ENCODE peak calls at places on chromosomes 7 and 10, in four cellular contexts. Q is H1, O is HepG2, U is GM12878. W is an unnamed sample.

GRCh38 chr7:100768784-100769183 is 35.4 kb downstream of the ZAN start:
- DNase-seq in U (no peak), O (no peak), Q (no peak), W (no peak)

GRCh38 chr10:63711866-63712716 is 190.9 kb downstream of the REEP3 start:
- DNase-seq in O (peak; percentile 33), U (no peak), Q (no peak), W (no peak)

GRCh38 chr10:16195178-16195769 is 241.5 kb upstream of the PTER start:
- DNase-seq in U (peak; percentile 67), Q (no peak), O (no peak), W (no peak)

GRCh38 chr10:26627320-26627719 is 70.2 kb upstream of the PDSS1 start:
- DNase-seq in O (peak; percentile 3), U (no peak), Q (no peak), W (peak; percentile 25)

GRCh38 chr7:105296491-105296890 is 92.2 kb downstream of the SRPK2 start:
- DNase-seq in Q (no peak), U (no peak), O (no peak), W (no peak)

GRCh38 chr7:52507546-52507945 is 527.9 kb upstream of the POM121L12 start:
- DNase-seq in O (no peak), Q (no peak), U (no peak), W (no peak)

GRCh38 chr10:94803307-94803706 is 40.8 kb downstream of the CYP2C19 start:
- DNase-seq in Q (no peak), O (no peak), U (no peak), W (no peak)

GRCh38 chr10:99357691-99358090 is 28.5 kb downstream of the CNNM1 start:
- DNase-seq in U (no peak), O (no peak), Q (no peak), W (no peak)

GRCh38 chr7:70614237-70614984 is 517.5 kb upstream of the GALNT17 start:
- DNase-seq in O (no peak), Q (no peak), U (no peak), W (no peak)

GRCh38 chr7:142188846-142189245 is 69.0 kb downstream of the PRSS58 start:
- DNase-seq in O (peak; percentile 5), U (no peak), Q (no peak), W (no peak)

GRCh38 chr7:127336458-127336857 is 56.0 kb downstream of the ZNF800 start:
- DNase-seq in Q (no peak), U (no peak), O (no peak), W (no peak)

GRCh38 chr7:68009716-68010115 is 1013.1 kb downstream of the TYW1 start:
- DNase-seq in Q (no peak), O (no peak), U (no peak), W (no peak)

GRCh38 chr10:1643161-1643910 is 94.0 kb downstream of the ADARB2 start:
- DNase-seq in U (peak; percentile 53), Q (peak; percentile 29), O (peak; percentile 5), W (peak; percentile 52)

GRCh38 chr7:118104812-118105441 is 79.0 kb upstream of the LSM8 start:
- DNase-seq in O (no peak), U (no peak), Q (no peak), W (no peak)

DNA sequence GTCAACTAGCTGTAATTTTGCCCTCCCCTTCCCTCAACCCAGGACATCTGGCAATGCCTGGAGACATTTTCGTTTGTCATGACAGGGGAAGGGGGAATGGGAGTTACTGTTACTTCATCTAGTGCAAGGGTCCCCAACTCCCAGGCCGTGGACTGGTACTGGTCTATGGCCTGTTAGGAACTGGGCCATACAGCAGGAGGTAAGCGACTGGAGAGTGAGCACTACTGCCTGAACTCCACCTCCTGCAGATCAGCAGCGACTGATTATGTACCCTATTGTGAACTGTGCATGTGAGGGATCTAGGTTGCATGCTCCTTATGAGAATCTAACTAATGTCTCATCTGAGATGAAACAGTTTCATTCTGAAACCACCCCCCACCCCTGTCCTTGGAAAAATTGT is 22.6 kb upstream of the SMIM30 start:
- DNase-seq in U (no peak), O (no peak), Q (no peak), W (no peak)
- H3K4me1 ChIP-seq in U (peaks cover 6% of the 10 kb centered on the region), O (no peaks in the 10 kb centered on the region), Q (no peaks in the 10 kb centered on the region), W (no peaks in the 10 kb centered on the region)

GRCh38 chr7:47596502-47597202 is 14.7 kb upstream of the TNS3 start:
- DNase-seq in Q (no peak), O (peak; percentile 28), U (no peak), W (no peak)
- TF ChIP-seq SUZ12 in Q (no peak), O (no peak), U (no peak), W (no peak)

GRCh38 chr10:132570265-132570664 is 32.7 kb downstream of the INPP5A start:
- DNase-seq in U (no peak), O (no peak), Q (no peak), W (no peak)
- H3K4me1 ChIP-seq in U (peaks cover 39% of the 10 kb centered on the region), O (peaks cover 30% of the 10 kb centered on the region), Q (peaks cover 11% of the 10 kb centered on the region), W (peaks cover 28% of the 10 kb centered on the region)

DNA sequence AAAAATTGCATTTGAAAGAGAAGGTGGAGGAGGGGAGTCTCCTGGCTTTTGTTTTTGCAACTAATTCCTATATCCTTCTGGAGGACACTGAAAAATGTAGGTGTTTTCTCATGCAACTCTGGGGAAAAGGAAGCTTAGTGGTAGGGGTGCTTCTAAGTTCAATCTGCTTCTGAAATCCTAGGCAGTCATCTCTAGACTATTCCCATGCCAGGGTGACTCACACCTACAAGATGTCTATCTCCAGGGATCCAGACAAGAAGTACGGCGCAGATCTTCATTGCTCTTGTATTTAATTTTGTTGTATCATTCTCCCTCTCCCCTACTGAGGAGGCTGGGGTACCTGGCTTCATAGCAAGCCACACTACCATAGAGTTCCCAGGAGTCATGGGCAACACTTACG is 258.8 kb downstream of the PHF14 start:
- DNase-seq in U (no peak), O (no peak), Q (no peak), W (no peak)
- TF ChIP-seq SUZ12 in U (no peak), O (no peak), Q (no peak), W (no peak)

DNA sequence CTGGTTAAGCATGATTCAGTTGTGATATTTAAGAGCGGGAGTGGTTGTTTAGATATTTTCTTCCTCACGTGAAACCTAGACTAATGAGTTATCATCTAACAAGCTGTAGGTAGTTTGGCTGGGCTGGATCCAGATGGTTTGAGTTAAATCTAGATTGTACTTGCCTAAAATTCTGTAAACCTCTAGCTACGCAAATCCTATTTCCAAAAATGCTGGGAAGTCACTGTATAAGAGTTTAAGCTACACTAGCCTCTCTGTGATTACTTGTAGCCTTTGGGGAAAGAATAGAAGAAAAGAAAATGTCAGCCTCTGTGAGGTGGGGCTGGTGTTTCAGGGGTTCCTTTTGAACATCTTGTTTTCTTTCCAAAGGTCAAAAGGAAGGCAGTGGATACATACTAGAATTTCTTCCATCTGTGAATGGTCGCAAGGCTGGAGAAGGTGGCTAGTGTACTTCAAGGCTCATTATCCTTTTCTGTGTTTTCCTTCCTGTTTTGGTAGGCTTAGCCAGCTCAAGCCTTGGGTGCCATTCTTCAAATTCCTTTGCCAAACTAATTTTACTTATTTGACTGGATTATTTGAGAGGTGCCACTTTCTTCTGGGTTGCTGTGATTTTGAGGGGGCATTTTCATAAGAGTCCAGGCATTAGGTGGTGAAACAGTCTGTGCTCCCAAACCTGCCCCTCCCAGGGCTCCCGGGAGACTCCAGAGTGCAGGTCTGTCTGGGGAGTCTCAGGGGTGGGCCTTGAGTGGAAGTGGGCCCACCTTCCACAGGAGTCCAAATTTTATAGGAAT is 5.2 kb upstream of the EN2 start:
- DNase-seq in U (no peak), Q (no peak), O (no peak), W (no peak)
- H3K4me1 ChIP-seq in U (no peaks in the 10 kb centered on the region), Q (peaks cover 12% of the 10 kb centered on the region), O (no peaks in the 10 kb centered on the region), W (peaks cover 13% of the 10 kb centered on the region)

GRCh38 chr7:122070062-122070461 is 74.0 kb downstream of the AASS start:
- DNase-seq in Q (no peak), U (no peak), O (no peak), W (no peak)
- TF ChIP-seq SUZ12 in Q (no peak), U (no peak), O (no peak), W (no peak)

GRCh38 chr10:71750986-71751385 is 22.3 kb downstream of the VSIR start:
- DNase-seq in O (no peak), U (no peak), Q (no peak), W (no peak)
- H3K4me1 ChIP-seq in O (peaks cover 57% of the 10 kb centered on the region), U (peaks cover 56% of the 10 kb centered on the region), Q (peaks cover 1% of the 10 kb centered on the region), W (peaks cover 7% of the 10 kb centered on the region)

DNA sequence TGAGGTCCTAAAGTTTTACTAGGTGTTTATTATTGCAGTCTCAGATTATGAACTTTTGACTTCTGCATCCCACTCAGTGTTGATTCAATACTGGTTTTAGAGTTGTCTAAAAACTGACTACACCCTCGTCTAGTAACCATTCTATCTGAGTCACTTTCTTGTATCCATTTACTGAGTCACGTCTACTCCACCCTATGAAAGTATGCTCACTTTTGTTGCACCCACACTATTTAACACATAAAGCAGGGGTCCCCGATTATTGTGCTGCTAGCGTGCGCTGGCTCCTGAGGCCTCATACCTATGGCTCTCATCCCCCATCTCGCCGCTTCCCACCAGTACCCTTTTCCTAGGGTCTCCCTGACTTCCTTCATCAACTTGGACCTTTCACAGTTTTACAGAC is 2.0 kb downstream of the SAMD9 start:
- DNase-seq in Q (no peak), U (no peak), O (no peak), W (no peak)
- TF ChIP-seq SUZ12 in Q (no peak), U (no peak), O (no peak), W (no peak)

GRCh38 chr7:114369294-114369693 is 45.3 kb upstream of the FOXP2 start:
- DNase-seq in U (no peak), Q (no peak), O (no peak), W (no peak)
- H3K4me1 ChIP-seq in U (no peaks in the 10 kb centered on the region), Q (no peaks in the 10 kb centered on the region), O (no peaks in the 10 kb centered on the region), W (no peaks in the 10 kb centered on the region)

DNA sequence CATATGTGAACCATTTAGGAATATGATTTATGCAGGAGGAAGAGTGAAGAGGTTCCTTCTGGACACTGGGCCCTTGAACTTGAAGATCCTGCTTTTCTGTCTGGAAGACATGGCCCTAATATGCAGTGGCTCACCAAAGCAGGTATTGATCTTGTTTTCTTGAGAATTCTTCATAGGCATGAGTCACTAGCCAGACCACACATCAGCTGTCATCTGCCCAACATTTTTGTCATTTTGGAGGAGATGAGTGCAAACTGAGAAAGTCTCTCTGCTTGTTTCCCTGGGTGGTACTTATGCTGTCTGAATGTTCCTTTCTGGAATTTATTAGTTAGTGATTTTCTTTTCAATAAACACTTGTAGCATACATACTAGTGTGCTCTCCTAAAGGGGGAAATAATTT is 382.6 kb downstream of the LRMDA start:
- DNase-seq in Q (no peak), U (no peak), O (no peak), W (no peak)
- TF ChIP-seq SUZ12 in Q (no peak), U (no peak), O (no peak), W (no peak)

W was measured in NT2/D1.